ENCODE peak calls at places on chromosome 7, in five cellular contexts. C is cardiac muscle cell, O is body of pancreas, Y is upper lobe of right lung, D is endodermal cell. J is an unnamed sample.

GRCh38 chr7:129989466-129989865 is 36.7 kb upstream of the UBE2H start:
- DNase-seq in C (peak; percentile 10), O (peak; percentile 24), Y (no peak), D (no peak), J (no peak)

GRCh38 chr7:95608344-95609173 is 12.2 kb upstream of the PDK4 start:
- DNase-seq in C (peak; percentile 100), O (peak; percentile 93), Y (peak; percentile 93), D (peak; percentile 87), J (peak; percentile 64)

GRCh38 chr7:129376778-129377700 is 57.2 kb upstream of the STRIP2 start:
- DNase-seq in C (peak; percentile 50), O (no peak), Y (no peak), D (no peak), J (no peak)

GRCh38 chr7:94146408-94146807 is 142.3 kb upstream of the BET1 start:
- DNase-seq in C (no peak), O (no peak), Y (no peak), D (peak; percentile 57), J (no peak)

GRCh38 chr7:40482794-40483374 is 348.1 kb downstream of the SUGCT start:
- DNase-seq in C (peak; percentile 57), O (no peak), Y (no peak), D (no peak), J (no peak)

GRCh38 chr7:29140873-29141468 is 5.4 kb downstream of the CPVL start:
- DNase-seq in C (peak; percentile 21), O (no peak), Y (no peak), D (no peak), J (no peak)

GRCh38 chr7:81990395-81990794 is 220.5 kb upstream of the HGF start:
- DNase-seq in C (peak; percentile 46), O (no peak), Y (no peak), D (no peak), J (no peak)

GRCh38 chr7:131105803-131106680 is 221.6 kb upstream of the MKLN1 start:
- DNase-seq in C (peak; percentile 84), O (peak; percentile 84), Y (peak; percentile 95), D (peak; percentile 89), J (peak; percentile 39)

GRCh38 chr7:141674702-141675101 is 27.3 kb downstream of the DENND11 start:
- DNase-seq in C (peak; percentile 27), O (no peak), Y (no peak), D (peak; percentile 86), J (peak; percentile 20)

GRCh38 chr7:151238924-151239836 is 6.9 kb downstream of the CHPF2 start:
- DNase-seq in C (no peak), O (no peak), Y (no peak), D (no peak), J (no peak)

GRCh38 chr7:27670177-27670576 is 7.5 kb upstream of the HIBADH start:
- DNase-seq in C (no peak), O (no peak), Y (no peak), D (no peak), J (no peak)

GRCh38 chr7:1512781-1513656 is 8.8 kb upstream of the INTS1 start:
- DNase-seq in C (peak; percentile 41), O (no peak), Y (peak; percentile 83), D (no peak), J (no peak)

GRCh38 chr7:96558530-96558929 is 151.1 kb downstream of the SEM1 start:
- DNase-seq in C (no peak), O (no peak), Y (no peak), D (no peak), J (no peak)

GRCh38 chr7:115851291-115851690 is 179.3 kb downstream of the TFEC start:
- DNase-seq in C (peak; percentile 66), O (no peak), Y (no peak), D (no peak), J (peak; percentile 13)

GRCh38 chr7:101378808-101379207 is 16.1 kb downstream of the COL26A1 start:
- DNase-seq in C (peak; percentile 57), O (no peak), Y (no peak), D (peak; percentile 84), J (no peak)

GRCh38 chr7:86653919-86654659 is 10.4 kb downstream of the GRM3 start:
- DNase-seq in C (peak; percentile 13), O (peak; percentile 26), Y (peak; percentile 60), D (peak; percentile 52), J (no peak)

GRCh38 chr7:27547401-27547800 is 115.3 kb downstream of the HIBADH start:
- DNase-seq in C (peak; percentile 58), O (no peak), Y (no peak), D (peak; percentile 49), J (no peak)

GRCh38 chr7:95843286-95843685 is 70.9 kb downstream of the DYNC1I1 start:
- DNase-seq in C (peak; percentile 8), O (no peak), Y (no peak), D (no peak), J (no peak)

GRCh38 chr7:123573371-123573770 is 15.8 kb upstream of the NDUFA5 start:
- DNase-seq in C (no peak), O (no peak), Y (no peak), D (no peak), J (no peak)

GRCh38 chr7:45921699-45922519 is 837 bp upstream of the IGFBP3 start:
- DNase-seq in C (peak; percentile 82), O (peak; percentile 55), Y (no peak), D (peak; percentile 94), J (peak; percentile 74)

GRCh38 chr7:16811555-16811954 is 6.8 kb upstream of the AGR2 start:
- DNase-seq in C (no peak), O (no peak), Y (no peak), D (no peak), J (no peak)

GRCh38 chr7:74544706-74545469 is 91.2 kb downstream of the GTF2IRD1 start:
- DNase-seq in C (peak; percentile 67), O (peak; percentile 72), Y (peak; percentile 72), D (peak; percentile 89), J (peak; percentile 50)

GRCh38 chr7:154672659-154673415 is 330.1 kb downstream of the PAXIP1 start:
- DNase-seq in C (no peak), O (no peak), Y (no peak), D (no peak), J (no peak)

GRCh38 chr7:100211342-100211780 is 8.4 kb upstream of the PVRIG start:
- DNase-seq in C (no peak), O (no peak), Y (no peak), D (no peak), J (no peak)

GRCh38 chr7:22385326-22385725 is 28.4 kb upstream of the RAPGEF5 start:
- DNase-seq in C (no peak), O (no peak), Y (no peak), D (no peak), J (no peak)

GRCh38 chr7:100826546-100827329 is 585 bp downstream of the EPHB4 start:
- DNase-seq in C (no peak), O (no peak), Y (no peak), D (peak; percentile 73), J (no peak)

GRCh38 chr7:87874066-87874465 is 2.1 kb downstream of the SLC25A40 start:
- DNase-seq in C (no peak), O (no peak), Y (no peak), D (no peak), J (no peak)

GRCh38 chr7:146635200-146636032 is 518.8 kb downstream of the CNTNAP2 start:
- DNase-seq in C (no peak), O (no peak), Y (no peak), D (peak; percentile 51), J (no peak)

GRCh38 chr7:133649593-133649992 is 396.7 kb downstream of the EXOC4 start:
- DNase-seq in C (peak; percentile 42), O (no peak), Y (no peak), D (no peak), J (no peak)

GRCh38 chr7:151382079-151382885 is 27.6 kb downstream of the WDR86 start:
- DNase-seq in C (no peak), O (no peak), Y (peak; percentile 49), D (peak; percentile 66), J (peak; percentile 6)

DNA sequence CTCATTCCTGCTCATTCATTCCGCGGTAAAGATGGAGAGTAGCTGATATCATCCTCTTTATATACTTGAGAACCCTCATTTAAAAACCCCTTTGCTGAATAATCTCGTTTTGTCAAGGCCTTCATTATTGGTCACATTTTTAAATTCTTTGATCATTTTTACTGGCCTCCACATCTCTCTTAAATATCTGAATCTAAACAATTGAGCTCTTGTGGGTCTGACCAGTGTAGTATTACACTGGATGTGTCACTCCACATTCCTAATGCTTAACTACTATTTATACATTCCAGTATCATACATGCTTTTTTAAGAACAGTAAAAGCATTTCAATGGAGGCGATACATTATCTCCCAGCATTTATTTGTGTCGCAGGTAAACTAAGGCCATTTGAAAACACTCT is 12.6 kb upstream of the PRPS1L1 start:
- DNase-seq in C (peak; percentile 51), O (no peak), Y (no peak), D (no peak), J (no peak)
- H3K27me3 ChIP-seq in C (no peaks in the 10 kb centered on the region), O (no peaks in the 10 kb centered on the region), Y (no peaks in the 10 kb centered on the region), D (no peaks in the 10 kb centered on the region), J (no peaks in the 10 kb centered on the region)

GRCh38 chr7:107754642-107755041 is 10.7 kb downstream of the CBLL1 start:
- DNase-seq in C (no peak), O (no peak), Y (no peak), D (no peak), J (no peak)
- TF ChIP-seq CTCF in C (peak; percentile 17), O (no peak), Y (no peak), D (peak; percentile 63), J (no peak)

DNA sequence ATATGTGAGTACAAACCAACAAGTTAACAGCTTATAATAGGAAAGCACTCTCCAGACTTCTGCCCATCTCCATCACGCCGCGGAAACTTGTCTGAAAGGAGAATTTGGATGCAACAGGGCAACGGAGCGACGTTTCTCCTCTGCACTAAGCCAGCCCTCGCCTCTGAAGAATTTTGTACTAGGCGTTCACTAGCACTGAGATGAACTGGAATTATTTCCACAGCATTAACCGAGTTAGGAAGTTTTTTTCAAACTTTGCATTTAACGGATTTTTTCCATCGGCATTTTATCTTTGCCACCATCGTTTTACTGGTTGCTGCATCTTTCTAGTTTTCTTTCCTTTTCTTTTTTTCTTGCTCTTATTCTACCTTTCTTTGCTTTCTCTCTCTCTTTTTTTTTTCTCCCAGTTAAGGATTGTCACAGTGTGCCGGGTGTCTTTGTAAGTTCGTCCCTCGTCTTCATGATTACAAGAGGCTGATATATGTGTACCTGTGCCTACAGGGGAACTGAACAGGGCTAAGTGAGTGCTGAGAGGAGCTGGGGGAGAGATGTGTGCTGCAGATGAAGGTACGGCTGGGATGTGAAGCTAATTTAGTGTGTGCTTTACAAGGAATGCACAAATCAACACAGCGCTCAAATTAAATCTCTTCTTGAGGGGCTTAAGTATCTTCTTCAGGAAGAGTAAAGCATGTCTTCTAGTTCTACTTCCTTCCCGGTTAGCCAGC is 295.8 kb upstream of the NFE2L3 start:
- DNase-seq in C (no peak), O (no peak), Y (no peak), D (no peak), J (peak; percentile 27)
- H3K27me3 ChIP-seq in C (peaks cover 30% of the 10 kb centered on the region), O (peaks cover 19% of the 10 kb centered on the region), Y (peaks cover 98% of the 10 kb centered on the region), D (peaks cover 65% of the 10 kb centered on the region), J (no peaks in the 10 kb centered on the region)

DNA sequence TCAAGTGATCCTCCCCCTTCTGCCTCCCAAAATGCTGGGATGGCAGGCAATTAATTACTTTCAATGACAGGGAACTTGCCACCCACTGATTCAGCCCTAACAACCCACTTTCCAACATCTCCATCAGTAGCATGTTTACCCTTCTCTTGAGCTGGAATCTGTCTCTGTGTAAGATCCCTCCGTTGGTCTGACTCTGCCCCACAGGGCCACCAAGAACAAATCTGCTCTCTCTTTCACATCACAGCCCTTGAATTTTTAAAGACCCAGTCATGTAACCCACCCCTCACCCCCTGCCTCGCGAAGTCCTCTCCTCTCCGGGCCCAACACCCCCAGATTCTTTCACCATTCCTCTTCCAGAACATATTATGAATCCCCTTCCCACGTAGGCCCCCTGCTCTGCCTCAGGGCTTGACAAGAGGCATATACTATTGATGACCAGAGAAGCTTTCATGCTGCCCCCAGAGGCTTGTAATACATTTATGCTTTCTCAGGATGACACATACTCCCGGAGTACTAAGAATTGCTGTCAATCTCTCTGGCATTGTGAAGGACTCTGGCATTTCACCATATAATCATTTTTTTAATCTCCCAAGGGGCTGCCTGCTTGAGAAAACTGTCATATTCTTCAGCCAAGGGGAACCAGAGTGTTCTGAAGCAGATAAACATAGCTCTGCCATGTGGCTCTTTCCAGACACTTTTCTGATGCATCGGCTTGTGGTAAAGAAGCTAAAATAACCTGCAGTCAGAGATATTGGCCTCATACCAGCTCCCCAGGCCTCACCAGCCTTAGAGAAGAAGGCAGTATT is 179.2 kb upstream of the AUTS2 start:
- DNase-seq in C (no peak), O (no peak), Y (no peak), D (no peak), J (no peak)
- TF ChIP-seq CTCF in C (no peak), O (no peak), Y (no peak), D (no peak), J (no peak)